ENCODE peak calls at places on chromosomes 3 and 15, in four cellular contexts. G, V, X and O are unnamed samples.

GRCh38 chr3:57007513-57008415 is 52.7 kb upstream of the SPATA12 start:
- DNase-seq in G (peak; percentile 68), V (peak; percentile 97), X (no peak), O (no peak)

GRCh38 chr3:53072653-53073552 is 27.0 kb upstream of the SFMBT1 start:
- DNase-seq in G (peak; percentile 88), V (peak; percentile 95), X (peak; percentile 84), O (peak; percentile 93)

GRCh38 chr3:159429702-159430101 is 558.9 kb upstream of the IL12A start:
- DNase-seq in G (no peak), V (peak; percentile 3), X (no peak), O (no peak)

GRCh38 chr15:62390793-62391543 is 225.9 kb upstream of the C2CD4B start:
- DNase-seq in G (no peak), V (no peak), X (peak; percentile 12), O (no peak)

GRCh38 chr3:190009621-190010020 is 111.1 kb downstream of the P3H2 start:
- DNase-seq in G (no peak), V (no peak), X (no peak), O (no peak)

GRCh38 chr3:143306419-143306818 is 186.8 kb downstream of the CHST2 start:
- DNase-seq in G (no peak), V (no peak), X (no peak), O (no peak)

GRCh38 chr3:143443851-143444331 is 324.3 kb downstream of the CHST2 start:
- DNase-seq in G (peak; percentile 51), V (no peak), X (no peak), O (no peak)

GRCh38 chr3:21894459-21895083 is 143.6 kb upstream of the ZNF385D start:
- DNase-seq in G (no peak), V (no peak), X (no peak), O (no peak)

GRCh38 chr3:152428577-152428976 is 159.8 kb downstream of the MBNL1 start:
- DNase-seq in G (no peak), V (no peak), X (no peak), O (no peak)

GRCh38 chr15:77673801-77674317 is 41.1 kb upstream of the LINGO1 start:
- DNase-seq in G (no peak), V (no peak), X (no peak), O (no peak)

GRCh38 chr3:134376786-134377431 is 2.7 kb upstream of the AMOTL2 start:
- DNase-seq in G (no peak), V (no peak), X (no peak), O (peak; percentile 42)

GRCh38 chr15:81375461-81375860 is 1.4 kb upstream of the TMC3 start:
- DNase-seq in G (no peak), V (no peak), X (no peak), O (no peak)

GRCh38 chr15:49370782-49371181 is 52.3 kb upstream of the FGF7 start:
- DNase-seq in G (no peak), V (no peak), X (no peak), O (no peak)

GRCh38 chr3:52093751-52094525 is 37.6 kb upstream of the DUSP7 start:
- DNase-seq in G (peak; percentile 94), V (no peak), X (no peak), O (no peak)

GRCh38 chr3:64971584-64971983 is 283.8 kb upstream of the ADAMTS9 start:
- DNase-seq in G (no peak), V (no peak), X (no peak), O (no peak)

GRCh38 chr15:79028411-79028964 is 62.1 kb downstream of the RASGRF1 start:
- DNase-seq in G (peak; percentile 16), V (no peak), X (peak; percentile 44), O (no peak)

GRCh38 chr3:11641683-11642407 is 1.9 kb downstream of the VGLL4 start:
- DNase-seq in G (no peak), V (peak; percentile 77), X (no peak), O (no peak)